ENCODE peak calls at places on chromosomes 3 and 15, in ten cellular contexts. L is Karpas-422; U is EL; V is T follicular helper cell; J is HTR-8/SVneo; S is mesendoderm; P is activated T-helper 1 cell treated with anti-CD3 and anti-CD28 coated beads, Interleukin-2, amount 50 U/mL, for 16 hours; H is activated B cell treated with CpG ODN at 0.5 μM for 24 hours; A is frontal cortex; B is bronchial epithelial cell. C is an unnamed sample.

GRCh38 chr15:75669191-75669878 is 21.6 kb downstream of the SNX33 start:
- DNase-seq in H (no peak), L (no peak), A (no peak), S (no peak), U (peak; percentile 44), B (peak; percentile 99), V (no peak), J (no peak), P (no peak), C (no peak)

GRCh38 chr3:105944721-105945120 is 75.9 kb upstream of the CBLB start:
- DNase-seq in B (peak; percentile 99), P (no peak), U (peak; percentile 89), S (no peak), L (no peak), A (no peak), J (peak; percentile 23), H (no peak), V (no peak), C (no peak)

GRCh38 chr3:156106721-156107373 is 13.5 kb upstream of the KCNAB1 start:
- DNase-seq in B (no peak), S (peak; percentile 32), V (no peak), J (no peak), A (no peak), H (no peak), L (no peak), U (no peak), P (no peak), C (no peak)

GRCh38 chr3:31534036-31534435 is 1.3 kb downstream of the STT3B start:
- DNase-seq in S (no peak), U (peak; percentile 12), H (no peak), L (peak; percentile 72), P (no peak), A (no peak), B (peak; percentile 23), J (peak; percentile 17), V (no peak), C (no peak)

GRCh38 chr3:128919988-128920387 is 40.6 kb downstream of the ACAD9 start:
- DNase-seq in B (peak; percentile 60), V (no peak), L (no peak), S (no peak), A (no peak), U (no peak), H (no peak), J (no peak), P (no peak), C (no peak)

GRCh38 chr3:13533823-13534435 is 15.0 kb upstream of the FBLN2 start:
- DNase-seq in P (no peak), B (no peak), S (no peak), J (no peak), A (no peak), U (no peak), V (no peak), L (no peak), H (no peak), C (no peak)

GRCh38 chr15:33618300-33618699 is 307.5 kb downstream of the RYR3 start:
- DNase-seq in A (no peak), S (no peak), J (no peak), U (no peak), P (no peak), B (no peak), L (no peak), H (no peak), V (no peak), C (no peak)

GRCh38 chr3:188956839-188957489 is 214.8 kb upstream of the TPRG1 start:
- DNase-seq in J (peak; percentile 45), V (no peak), U (peak; percentile 66), L (peak; percentile 87), P (no peak), H (no peak), S (peak; percentile 69), A (no peak), B (peak; percentile 51), C (no peak)

GRCh38 chr3:38565339-38566214 is 69.4 kb downstream of the EXOG start:
- DNase-seq in J (no peak), H (no peak), A (no peak), P (no peak), B (no peak), L (no peak), V (no peak), U (no peak), S (no peak), C (no peak)

GRCh38 chr3:14803101-14803980 is 15.4 kb upstream of the FGD5 start:
- DNase-seq in L (no peak), H (no peak), V (no peak), U (no peak), A (no peak), B (no peak), J (no peak), P (no peak), S (no peak), C (no peak)

GRCh38 chr3:82080792-82081191 is 319.3 kb upstream of the GBE1 start:
- DNase-seq in B (no peak), H (no peak), L (no peak), A (no peak), J (no peak), V (no peak), S (peak; percentile 14), P (no peak), U (no peak), C (no peak)